ENCODE peak calls at places on chromosomes 7 and 10, in five cellular contexts. C, H, P, L and S are unnamed samples.

GRCh38 chr7:130867039-130867438 is 133.0 kb upstream of the KLF14 start:
- DNase-seq in C (no peak), H (no peak), P (no peak), L (no peak), S (no peak)

GRCh38 chr7:151113344-151114150 is 27.3 kb downstream of the AGAP3 start:
- DNase-seq in C (no peak), H (peak), P (no peak), L (peak), S (peak)

GRCh38 chr7:78970440-78970916 is 483.0 kb downstream of the MAGI2 start:
- DNase-seq in C (no peak), H (peak), P (no peak), L (no peak), S (no peak)

GRCh38 chr7:2967238-2967637 is 76.4 kb downstream of the CARD11 start:
- DNase-seq in C (no peak), H (no peak), P (no peak), L (no peak), S (no peak)

GRCh38 chr7:44326261-44327125 is 1.1 kb upstream of the CAMK2B start:
- DNase-seq in C (no peak), H (no peak), P (no peak), L (no peak), S (no peak)

GRCh38 chr7:156640949-156641485 is 443 bp downstream of the RNF32 start:
- DNase-seq in C (no peak), H (peak), P (no peak), L (peak), S (peak)

GRCh38 chr7:155429651-155430050 is 28.3 kb upstream of the EN2 start:
- DNase-seq in C (no peak), H (no peak), P (no peak), L (no peak), S (no peak)

GRCh38 chr7:121504478-121504877 is 108.4 kb upstream of the FAM3C start:
- DNase-seq in C (no peak), H (peak), P (no peak), L (peak), S (peak)

GRCh38 chr10:71728218-71728737 is 8.7 kb upstream of the C10orf105 start:
- DNase-seq in C (peak), H (no peak), P (no peak), L (no peak), S (no peak)

GRCh38 chr10:4688620-4689019 is 137.4 kb upstream of the AKR1E2 start:
- DNase-seq in C (peak), H (no peak), P (no peak), L (no peak), S (no peak)

GRCh38 chr10:72137583-72137982 is 49.2 kb upstream of the SPOCK2 start:
- DNase-seq in C (no peak), H (no peak), P (no peak), L (no peak), S (no peak)

GRCh38 chr7:47422631-47423030 is 159.3 kb downstream of the TNS3 start:
- DNase-seq in C (no peak), H (no peak), P (no peak), L (no peak), S (no peak)

DNA sequence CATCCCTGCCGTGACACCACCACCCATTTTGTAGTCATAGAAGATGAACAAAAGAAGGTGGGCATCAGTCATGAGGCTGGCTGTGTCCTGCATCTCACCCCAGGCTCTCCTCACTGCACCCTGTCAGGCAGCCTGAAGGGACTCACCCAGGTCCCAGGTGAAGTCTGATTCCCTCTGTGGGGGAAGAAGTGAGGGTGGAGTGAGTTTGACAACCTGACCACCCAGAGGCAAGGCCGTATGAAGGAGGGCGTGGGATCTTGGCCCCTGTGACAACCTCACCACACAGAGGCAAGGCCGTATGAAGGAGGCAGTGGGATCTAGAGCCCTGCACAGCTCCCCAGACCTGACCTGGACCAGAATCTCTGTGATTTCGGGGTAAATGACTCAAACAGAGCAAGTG is 152.5 kb downstream of the DIP2C start:
- DNase-seq in C (no peak), H (no peak), P (no peak), L (no peak), S (no peak)
- TF ChIP-seq CTCF in C (no peak), H (no peak), P (no peak), L (no peak), S (no peak)

GRCh38 chr7:16409777-16410176 is 11.6 kb downstream of the CRPPA start:
- DNase-seq in C (no peak), H (no peak), P (no peak), L (no peak), S (no peak)
- TF ChIP-seq CTCF in C (no peak), H (peak), P (peak), L (no peak), S (no peak)

DNA sequence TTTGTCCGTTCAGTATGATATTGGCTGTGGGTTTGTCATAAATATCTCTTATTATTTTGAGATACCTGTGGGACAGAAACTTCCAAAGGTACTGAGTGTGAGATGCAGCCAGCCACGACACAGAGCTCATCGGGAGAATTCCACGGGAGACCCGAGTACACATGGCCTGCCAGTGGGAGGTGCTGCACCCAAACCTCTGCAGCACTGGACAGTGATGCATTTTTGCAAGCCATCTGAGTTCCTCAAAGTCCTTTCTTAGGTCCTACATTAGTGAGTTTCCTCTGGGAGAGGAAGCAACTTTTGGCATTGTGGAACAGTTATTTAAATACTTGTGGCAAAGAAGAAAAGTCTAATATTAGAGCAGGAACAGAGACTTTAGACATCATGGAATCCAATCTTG is 77.5 kb downstream of the ARID5B start:
- DNase-seq in C (peak), H (no peak), P (no peak), L (no peak), S (no peak)
- TF ChIP-seq CTCF in C (peak), H (peak), P (no peak), L (no peak), S (no peak)

GRCh38 chr10:84204610-84205009 is 10.3 kb downstream of the CDHR1 start:
- DNase-seq in C (no peak), H (no peak), P (no peak), L (no peak), S (no peak)

GRCh38 chr10:84205049-84205852 is 10.9 kb downstream of the CDHR1 start:
- DNase-seq in C (peak), H (peak), P (peak), L (peak), S (peak)

GRCh38 chr10:84202349-84202748 is 8.0 kb downstream of the CDHR1 start:
- DNase-seq in C (no peak), H (no peak), P (no peak), L (no peak), S (no peak)

GRCh38 chr10:84205853-84206513 is 11.6 kb downstream of the CDHR1 start:
- DNase-seq in C (no peak), H (no peak), P (no peak), L (no peak), S (no peak)

DNA sequence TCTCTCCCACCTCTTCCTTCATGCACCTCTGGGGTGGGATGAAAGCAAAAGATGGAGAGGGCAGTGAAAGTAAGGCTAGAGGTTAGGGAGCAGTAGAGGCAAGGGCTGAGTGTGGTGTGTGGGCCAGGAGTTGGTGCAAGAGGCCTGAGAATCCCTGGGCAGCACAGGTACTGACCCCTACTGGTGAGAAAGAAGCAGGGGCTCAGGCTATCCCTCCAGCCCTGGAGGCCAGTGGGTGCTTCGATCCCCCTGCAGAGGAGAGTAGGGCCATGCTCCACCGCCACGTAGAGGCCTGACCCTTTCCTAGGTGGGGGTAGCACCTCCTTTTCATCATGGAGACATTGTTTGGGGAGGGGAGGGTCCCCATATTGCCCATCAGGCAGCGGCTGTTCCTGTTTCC is 9.8 kb downstream of the CDHR1 start:
- DNase-seq in C (peak), H (no peak), P (no peak), L (no peak), S (peak)
- TF ChIP-seq CTCF in C (peak), H (peak), P (peak), L (peak), S (peak)

DNA sequence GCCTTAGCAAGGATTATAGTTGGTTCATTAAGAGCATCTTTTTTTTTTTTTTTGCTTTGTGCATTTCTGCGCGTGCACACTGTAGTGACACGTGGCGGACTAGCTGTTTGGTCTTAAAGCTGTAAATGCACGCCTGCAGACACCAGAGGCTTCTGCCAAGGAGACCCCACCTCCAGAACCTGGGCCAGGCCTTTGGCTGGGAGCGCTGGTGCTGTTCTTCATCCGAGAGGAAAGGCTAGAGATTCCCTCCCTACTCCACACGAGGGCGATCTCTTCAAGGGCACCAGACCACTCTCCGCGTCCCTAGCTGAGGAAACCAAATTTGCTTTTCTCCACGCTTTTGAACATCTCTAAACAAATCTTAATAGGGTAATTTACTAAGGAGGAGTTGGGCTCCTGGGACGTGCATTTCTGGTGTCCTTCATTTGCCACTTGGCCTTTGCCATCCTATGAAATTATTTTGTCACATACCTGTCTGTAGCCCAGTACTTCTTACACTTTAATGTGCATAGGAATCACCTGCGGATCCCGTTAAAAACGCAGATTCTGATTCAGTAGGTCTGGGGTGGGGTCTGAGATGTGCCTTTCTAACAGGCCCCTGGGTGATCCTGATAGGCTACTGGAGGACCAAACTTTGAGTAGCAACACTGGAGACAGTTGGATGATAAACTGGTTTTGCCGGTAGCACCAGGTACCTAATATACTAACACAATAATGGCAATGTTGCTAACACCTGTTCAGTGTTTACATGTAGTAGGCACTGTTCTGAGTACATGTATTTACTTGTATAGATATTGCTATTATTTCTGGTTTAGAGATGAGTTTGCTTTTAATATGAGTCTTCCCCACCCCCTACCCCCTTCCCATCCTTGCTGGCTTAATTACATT is 1.3 kb upstream of the SLC26A5 start:
- DNase-seq in C (peak), H (peak), P (no peak), L (peak), S (peak)
- TF ChIP-seq CTCF in C (peak), H (peak), P (peak), L (peak), S (peak)

DNA sequence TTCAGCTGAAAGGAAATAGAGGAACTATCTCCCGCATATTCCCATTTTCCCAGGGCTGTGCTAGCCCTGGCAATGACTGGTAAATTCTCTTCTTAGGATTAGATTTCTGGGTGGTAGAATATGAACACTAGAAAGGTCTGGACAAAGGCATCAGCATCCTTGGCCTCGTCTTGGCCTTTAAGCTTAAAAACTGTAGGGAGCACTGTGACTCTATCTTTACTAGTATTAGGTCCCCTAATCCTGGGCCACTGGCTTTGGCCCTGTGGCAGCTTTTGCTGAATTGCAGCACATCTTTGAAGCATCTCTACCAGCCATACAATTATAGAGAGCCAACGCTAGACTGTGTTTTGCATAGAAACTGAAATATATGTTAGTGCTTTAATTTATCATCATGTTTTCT is 41.5 kb upstream of the EBLN1 start:
- DNase-seq in C (peak), H (no peak), P (no peak), L (peak), S (no peak)
- TF ChIP-seq CTCF in C (peak), H (no peak), P (no peak), L (no peak), S (no peak)

GRCh38 chr10:119364941-119365340 is 157.6 kb downstream of the GRK5 start:
- DNase-seq in C (peak), H (peak), P (no peak), L (peak), S (no peak)
- TF ChIP-seq CTCF in C (no peak), H (peak), P (no peak), L (peak), S (no peak)

GRCh38 chr10:22670796-22671195 is 43.6 kb downstream of the PIP4K2A start:
- DNase-seq in C (no peak), H (peak), P (no peak), L (peak), S (no peak)
- TF ChIP-seq CTCF in C (no peak), H (no peak), P (no peak), L (no peak), S (no peak)

GRCh38 chr7:7103343-7104313 is 78.7 kb upstream of the C1GALT1 start:
- DNase-seq in C (no peak), H (peak), P (no peak), L (peak), S (peak)
- TF ChIP-seq CTCF in C (peak), H (peak), P (peak), L (peak), S (peak)

DNA sequence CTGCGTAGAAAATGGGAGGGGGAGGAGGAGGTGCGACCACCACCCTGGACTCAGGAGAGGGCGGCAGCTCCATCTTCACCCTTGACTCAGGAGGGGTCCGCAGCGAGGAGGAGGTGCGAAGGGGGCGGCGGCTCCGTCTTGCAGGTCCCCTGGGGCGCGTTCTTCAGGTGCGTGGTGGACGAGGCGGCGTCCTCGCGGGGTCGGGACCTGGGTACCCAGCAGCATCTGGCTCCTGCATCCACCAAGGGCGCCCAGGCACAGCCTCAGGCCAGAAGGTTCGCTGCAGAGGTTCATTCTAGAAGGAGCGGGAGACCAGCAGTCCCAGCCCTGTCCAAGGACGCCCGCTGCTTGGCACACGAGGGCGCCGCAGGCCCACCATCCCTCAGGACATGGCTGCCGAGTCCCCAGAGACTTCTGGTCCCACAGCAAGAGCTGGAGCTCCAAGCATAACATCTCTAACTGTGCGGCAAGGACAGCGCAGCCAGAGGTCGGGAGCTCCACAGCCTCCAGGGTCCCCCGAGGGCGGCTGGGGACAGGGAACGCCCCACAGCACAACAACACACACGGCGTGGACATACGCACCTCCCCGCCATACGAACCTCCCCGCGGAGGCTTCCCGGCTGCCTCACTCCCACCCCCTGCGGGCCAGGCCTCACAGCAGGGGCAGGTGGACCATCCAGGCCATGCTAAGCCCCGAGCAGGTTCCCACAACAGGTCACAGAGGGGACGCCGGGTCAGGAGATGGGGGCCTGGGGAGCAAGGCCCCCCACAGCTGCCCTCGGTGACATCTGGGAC is 16.8 kb upstream of the DPYSL4 start:
- DNase-seq in C (peak), H (no peak), P (no peak), L (no peak), S (no peak)
- TF ChIP-seq CTCF in C (peak), H (no peak), P (no peak), L (no peak), S (no peak)